ENCODE peak calls at places on chromosome 19, in nine cellular contexts. C is CD8-positive, alpha-beta T cell; V is heart right ventricle; H is cardiac muscle cell; I is SK-N-SH; N is CD4-positive, alpha-beta memory T cell; Y is OCI-LY7; R is right atrium auricular region; G is CD4-positive, alpha-beta T cell. O is an unnamed sample.

GRCh38 chr19:22735911-22736645 is 47.9 kb downstream of the ZNF99 start:
- DNase-seq in H (no peak), I (no peak), R (peak; percentile 50), V (no peak), N (no peak), C (no peak), G (no peak), Y (no peak), O (no peak)

GRCh38 chr19:29629836-29630534 is 23.9 kb downstream of the POP4 start:
- DNase-seq in N (no peak), I (no peak), R (no peak), V (no peak), Y (no peak), C (no peak), H (no peak), G (no peak), O (no peak)

GRCh38 chr19:24086974-24087595 is at the start of gene ZNF254:
- DNase-seq in Y (peak; percentile 89), C (peak; percentile 83), V (peak; percentile 96), R (peak; percentile 96), H (peak; percentile 95), N (peak; percentile 65), I (peak; percentile 84), G (peak; percentile 63), O (peak; percentile 80)

GRCh38 chr19:47539747-47540311 is 25.0 kb upstream of the NAPA start:
- DNase-seq in Y (no peak), R (no peak), H (no peak), C (no peak), V (no peak), G (no peak), I (peak; percentile 64), N (no peak), O (no peak)

GRCh38 chr19:1042689-1043511 is 3.0 kb downstream of the ABCA7 start:
- DNase-seq in I (no peak), Y (no peak), V (no peak), G (no peak), C (no peak), R (no peak), N (no peak), H (no peak), O (no peak)

GRCh38 chr19:16143399-16144215 is at the start of gene HSH2D:
- DNase-seq in R (no peak), V (no peak), I (no peak), G (peak; percentile 78), N (peak; percentile 77), C (peak; percentile 86), Y (peak; percentile 97), H (no peak), O (peak; percentile 81)

GRCh38 chr19:7013678-7014077 is 7.6 kb downstream of the MBD3L2B start:
- DNase-seq in H (peak; percentile 59), I (no peak), Y (no peak), V (no peak), R (peak; percentile 52), C (no peak), G (no peak), N (no peak), O (peak; percentile 81)

GRCh38 chr19:57817976-57818375 is 3.3 kb upstream of the ZNF552 start:
- DNase-seq in G (no peak), Y (no peak), I (no peak), N (no peak), H (no peak), R (no peak), C (no peak), V (no peak), O (no peak)

GRCh38 chr19:49677232-49677881 is at the start of gene PRMT1:
- DNase-seq in I (peak; percentile 78), R (no peak), H (no peak), N (no peak), V (no peak), G (peak; percentile 37), C (no peak), Y (peak; percentile 72), O (no peak)

GRCh38 chr19:55486971-55487883 is 1.0 kb upstream of the SSC5D start:
- DNase-seq in H (peak; percentile 96), G (no peak), I (peak; percentile 72), C (no peak), Y (no peak), R (peak; percentile 86), N (no peak), V (peak; percentile 89), O (peak; percentile 27)

GRCh38 chr19:35752746-35753350 is 4.0 kb downstream of the HSPB6 start:
- DNase-seq in H (no peak), V (no peak), I (no peak), G (no peak), N (no peak), R (no peak), Y (no peak), C (no peak), O (no peak)

GRCh38 chr19:35753634-35754364 is 3.0 kb downstream of the HSPB6 start:
- DNase-seq in C (no peak), N (no peak), H (no peak), R (no peak), Y (no peak), G (no peak), V (no peak), I (no peak), O (no peak)

GRCh38 chr19:35755160-35755549 is 1.7 kb downstream of the HSPB6 start:
- DNase-seq in C (no peak), I (no peak), R (no peak), H (no peak), Y (no peak), N (no peak), V (no peak), G (no peak), O (no peak)

GRCh38 chr19:35755550-35756371 is 1.1 kb downstream of the HSPB6 start:
- DNase-seq in I (no peak), R (peak; percentile 94), V (peak; percentile 88), H (peak; percentile 92), N (peak; percentile 62), G (peak; percentile 42), Y (no peak), C (peak; percentile 66), O (no peak)

GRCh38 chr19:35754365-35755139 is 2.3 kb downstream of the HSPB6 start:
- DNase-seq in I (no peak), C (no peak), H (no peak), G (no peak), Y (no peak), R (no peak), N (no peak), V (no peak), O (no peak)
- H3K27ac ChIP-seq in I (no peak overlapping the region), C (no peak overlapping the region), H (no peak overlapping the region), G (no peak overlapping the region), Y (no peak overlapping the region), R (peak overlapping the region; percentile 98), N (no peak overlapping the region), V (peak overlapping the region; percentile 99), O (no peak overlapping the region)

GRCh38 chr19:2549701-2550191 is 73.8 kb downstream of the GADD45B start:
- DNase-seq in C (no peak), G (no peak), I (no peak), H (peak; percentile 98), R (peak; percentile 94), N (no peak), Y (no peak), V (peak; percentile 81), O (no peak)

GRCh38 chr19:2551864-2552185 is 75.9 kb downstream of the GADD45B start:
- DNase-seq in I (no peak), Y (no peak), N (no peak), R (no peak), C (no peak), H (no peak), G (no peak), V (no peak), O (no peak)

GRCh38 chr19:2551172-2551863 is 75.4 kb downstream of the GADD45B start:
- DNase-seq in C (no peak), G (no peak), Y (no peak), I (no peak), R (no peak), N (no peak), V (no peak), H (no peak), O (no peak)

GRCh38 chr19:2548966-2549365 is 73.0 kb downstream of the GADD45B start:
- DNase-seq in N (no peak), R (no peak), G (no peak), Y (no peak), H (no peak), I (no peak), C (no peak), V (no peak), O (no peak)

DNA sequence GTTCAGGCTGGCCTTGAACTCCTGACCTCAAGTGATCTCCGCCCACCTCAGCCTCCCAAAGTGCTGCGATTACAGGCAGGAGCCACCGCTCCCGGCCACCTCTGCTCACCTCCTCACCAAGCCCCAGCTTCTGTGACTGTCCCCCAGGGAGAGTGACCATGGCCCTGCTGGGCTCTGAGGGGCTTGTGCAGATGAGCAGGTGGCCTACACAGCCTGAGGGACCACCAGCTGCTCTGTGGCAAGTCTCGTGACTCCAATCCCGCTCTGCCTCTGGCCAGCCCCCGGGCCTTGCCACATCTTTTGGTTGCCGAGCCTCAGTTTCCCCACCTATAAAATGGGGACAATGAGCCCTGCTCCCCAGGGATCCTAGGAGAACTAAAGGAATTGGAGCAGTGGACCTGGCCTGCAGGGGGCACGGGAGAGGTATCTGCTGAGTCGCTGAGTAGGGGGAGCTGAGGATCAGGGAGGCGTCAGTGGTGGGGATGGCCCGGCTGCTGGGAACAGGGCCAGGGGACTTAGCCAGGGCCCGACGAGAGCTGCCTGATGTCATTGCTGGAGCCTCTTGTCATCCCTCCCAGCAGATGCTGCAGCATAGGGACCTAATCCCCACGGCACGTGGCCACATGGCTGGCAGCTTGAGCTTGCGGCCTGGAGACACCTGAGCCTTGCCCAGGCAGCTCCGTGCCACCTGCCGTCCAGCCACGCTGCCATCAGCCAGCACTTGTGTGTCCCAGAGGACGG is 74.7 kb downstream of the GADD45B start:
- DNase-seq in H (peak; percentile 26), I (peak; percentile 54), C (no peak), Y (no peak), N (no peak), R (no peak), G (no peak), V (peak; percentile 40), O (no peak)
- H3K27ac ChIP-seq in H (no peak overlapping the region), I (no peak overlapping the region), C (no peak overlapping the region), Y (no peak overlapping the region), N (no peak overlapping the region), R (peak overlapping the region; percentile 57), G (no peak overlapping the region), V (peak overlapping the region; percentile 68), O (no peak overlapping the region)

GRCh38 chr19:14035706-14036105 is 4.1 kb downstream of the IL27RA start:
- DNase-seq in I (no peak), C (no peak), H (no peak), V (no peak), Y (no peak), N (no peak), G (no peak), R (no peak), O (no peak)
- H3K27ac ChIP-seq in I (no peak overlapping the region), C (no peak overlapping the region), H (no peak overlapping the region), V (peak overlapping the region; percentile 54), Y (no peak overlapping the region), N (no peak overlapping the region), G (no peak overlapping the region), R (no peak overlapping the region), O (no peak overlapping the region)

DNA sequence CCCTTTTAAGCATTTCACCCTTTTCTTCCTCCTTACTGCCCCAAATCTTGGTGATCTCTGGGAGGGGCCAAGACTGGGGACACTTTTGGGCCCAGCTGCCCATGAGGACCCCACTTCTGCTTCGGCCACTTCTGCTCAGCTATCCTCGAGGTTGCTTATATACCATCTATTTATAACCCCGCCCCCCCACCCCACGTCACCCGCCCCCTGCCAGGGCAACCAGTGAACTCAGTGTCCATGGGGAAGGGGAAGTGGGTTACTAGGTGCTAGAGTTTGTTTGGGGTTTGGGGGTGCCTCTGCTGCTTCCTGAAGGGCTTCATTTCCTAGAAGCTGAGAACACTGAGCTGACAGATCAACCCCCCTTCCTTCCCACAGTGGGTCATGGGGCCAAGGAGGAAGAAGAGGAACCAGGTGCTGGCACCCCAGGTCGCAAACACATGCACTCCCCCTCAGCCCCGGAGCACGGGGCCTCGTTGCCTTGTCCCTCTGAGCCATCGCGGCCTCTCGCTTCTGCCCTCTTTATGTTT is 6.1 kb upstream of the ADGRE5 start:
- DNase-seq in N (peak; percentile 91), G (peak; percentile 63), C (peak; percentile 78), R (no peak), I (no peak), Y (peak; percentile 65), V (peak; percentile 52), H (no peak), O (no peak)
- H3K27ac ChIP-seq in N (peak overlapping the region; percentile 100), G (peak overlapping the region; percentile 97), C (peak overlapping the region; percentile 100), R (peak overlapping the region; percentile 95), I (no peak overlapping the region), Y (peak overlapping the region; percentile 68), V (peak overlapping the region; percentile 93), H (peak overlapping the region; percentile 94), O (no peak overlapping the region)

O was measured in epithelial cell of prostate.